ENCODE peak calls at places on chromosomes 13 and 19, in ten cellular contexts. Q, G, H, L, F, M, R, S, W and N are unnamed samples.

GRCh38 chr13:108769213-108770070 is 140.0 kb downstream of the MYO16 start:
- DNase-seq in Q (peak), G (no peak), H (no peak), L (no peak), F (no peak), M (no peak), R (no peak), S (no peak), W (peak), N (peak)

GRCh38 chr19:57078802-57079201 is 41.0 kb upstream of the USP29 start:
- DNase-seq in Q (no peak), G (no peak), H (no peak), L (no peak), F (no peak), M (no peak), R (no peak), S (no peak), W (no peak), N (no peak)

GRCh38 chr13:31530883-31531282 is 208.4 kb upstream of the RXFP2 start:
- DNase-seq in Q (no peak), G (no peak), H (no peak), L (no peak), F (no peak), M (no peak), R (no peak), S (no peak), W (no peak), N (no peak)

GRCh38 chr13:24630851-24631341 is 49.3 kb upstream of the ATP12A start:
- DNase-seq in Q (no peak), G (peak), H (no peak), L (peak), F (peak), M (no peak), R (peak), S (peak), W (peak), N (no peak)

GRCh38 chr13:108927615-108928014 is 298.2 kb downstream of the MYO16 start:
- DNase-seq in Q (no peak), G (no peak), H (no peak), L (no peak), F (no peak), M (no peak), R (no peak), S (no peak), W (no peak), N (no peak)

GRCh38 chr13:46489586-46490023 is 63.4 kb upstream of the LRCH1 start:
- DNase-seq in Q (peak), G (peak), H (no peak), L (peak), F (peak), M (no peak), R (peak), S (peak), W (peak), N (no peak)

GRCh38 chr13:27599096-27599495 is 21.2 kb downstream of the LNX2 start:
- DNase-seq in Q (no peak), G (no peak), H (no peak), L (no peak), F (no peak), M (no peak), R (no peak), S (no peak), W (no peak), N (no peak)

GRCh38 chr19:39131255-39131755 is 5.7 kb downstream of the PAK4 start:
- DNase-seq in Q (peak), G (no peak), H (no peak), L (no peak), F (no peak), M (no peak), R (peak), S (no peak), W (no peak), N (no peak)

GRCh38 chr13:106507560-106508274 is 27.7 kb downstream of the EFNB2 start:
- DNase-seq in Q (peak), G (peak), H (no peak), L (peak), F (peak), M (peak), R (peak), S (peak), W (peak), N (no peak)

GRCh38 chr19:55393362-55393761 is 7.6 kb downstream of the RPL28 start:
- DNase-seq in Q (no peak), G (no peak), H (no peak), L (no peak), F (no peak), M (no peak), R (no peak), S (no peak), W (no peak), N (no peak)

GRCh38 chr19:29587518-29587986 is 18.5 kb upstream of the POP4 start:
- DNase-seq in Q (no peak), G (no peak), H (no peak), L (peak), F (no peak), M (peak), R (peak), S (peak), W (no peak), N (peak)

GRCh38 chr13:73351730-73352129 is 292.9 kb downstream of the KLF5 start:
- DNase-seq in Q (no peak), G (no peak), H (no peak), L (no peak), F (no peak), M (no peak), R (no peak), S (no peak), W (no peak), N (no peak)

GRCh38 chr13:106721599-106721998 is 153.7 kb upstream of the ARGLU1 start:
- DNase-seq in Q (no peak), G (no peak), H (no peak), L (no peak), F (no peak), M (no peak), R (no peak), S (no peak), W (no peak), N (no peak)

GRCh38 chr13:40116008-40116407 is 460.5 kb downstream of the COG6 start:
- DNase-seq in Q (peak), G (peak), H (no peak), L (peak), F (peak), M (peak), R (peak), S (peak), W (peak), N (no peak)

GRCh38 chr19:44949550-44949949 is 3.7 kb downstream of the APOC2 start:
- DNase-seq in Q (no peak), G (no peak), H (no peak), L (no peak), F (no peak), M (no peak), R (no peak), S (no peak), W (no peak), N (no peak)

GRCh38 chr19:44948237-44948636 is 2.4 kb downstream of the APOC2 start:
- DNase-seq in Q (no peak), G (no peak), H (no peak), L (no peak), F (no peak), M (no peak), R (no peak), S (no peak), W (no peak), N (no peak)

GRCh38 chr19:44954278-44954648 is 917 bp upstream of the CLPTM1 start:
- DNase-seq in Q (no peak), G (no peak), H (no peak), L (no peak), F (no peak), M (no peak), R (no peak), S (no peak), W (no peak), N (no peak)

GRCh38 chr19:44948763-44949374 is 3.0 kb downstream of the APOC2 start:
- DNase-seq in Q (no peak), G (no peak), H (no peak), L (peak), F (no peak), M (no peak), R (peak), S (peak), W (peak), N (no peak)

DNA sequence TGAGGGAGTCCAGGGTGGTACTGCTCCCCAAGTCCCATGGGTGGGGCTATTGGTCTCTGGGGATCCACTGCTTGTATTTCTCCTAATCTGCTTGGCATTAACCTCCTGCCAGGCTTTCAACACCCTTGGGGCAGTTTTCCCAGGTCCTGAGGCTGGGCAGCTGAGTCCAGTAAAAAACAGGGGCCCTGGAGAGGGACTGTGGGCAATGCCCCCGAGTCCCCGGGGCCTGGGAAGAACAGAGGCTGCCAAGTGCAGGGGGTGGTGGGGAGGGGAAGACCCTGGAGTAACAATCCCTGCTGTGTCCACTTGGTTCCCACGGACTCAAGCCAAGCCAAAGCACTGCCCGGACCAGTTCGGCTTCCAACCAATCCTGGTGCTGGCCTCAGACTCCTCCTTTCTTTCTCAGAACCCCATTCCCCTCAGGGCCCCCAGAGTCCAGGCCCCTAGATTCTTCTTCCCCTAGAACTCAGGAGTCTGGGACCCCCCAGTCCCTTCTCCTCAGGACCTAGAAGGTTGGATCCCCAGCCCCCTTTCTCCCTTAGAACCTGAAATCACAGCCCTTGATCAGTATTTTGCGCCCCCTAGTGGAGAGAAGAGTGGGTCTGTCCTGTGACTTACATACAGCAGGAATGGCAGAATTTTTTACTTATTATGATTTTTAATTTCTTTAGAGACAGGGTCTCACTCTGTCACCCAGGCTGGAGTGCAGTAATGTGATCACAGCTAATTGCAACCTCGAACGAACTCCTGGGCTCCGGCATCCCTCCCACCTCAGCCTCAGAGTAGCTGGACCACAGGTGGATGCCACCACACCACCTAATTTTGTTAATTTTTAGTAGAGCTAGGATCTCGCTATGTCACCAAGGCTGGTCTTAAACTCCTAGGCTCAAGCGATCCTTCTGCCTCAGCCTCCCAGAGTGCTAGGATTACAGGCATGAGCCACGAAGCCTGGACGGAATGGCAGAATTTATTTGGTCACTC is 3.7 kb upstream of the CLPTM1 start:
- DNase-seq in Q (peak), G (peak), H (no peak), L (peak), F (peak), M (peak), R (peak), S (peak), W (peak), N (peak)
- H3K4me3 ChIP-seq in Q (no peak), G (no peak), H (no peak), L (no peak), F (no peak), M (no peak), R (no peak), S (no peak), W (peak), N (no peak)

GRCh38 chr19:4181053-4181508 is 1.3 kb downstream of the SIRT6 start:
- DNase-seq in Q (no peak), G (no peak), H (no peak), L (no peak), F (no peak), M (no peak), R (no peak), S (peak), W (no peak), N (peak)
- H3K4me3 ChIP-seq in Q (peak), G (no peak), H (peak), L (peak), F (no peak), M (peak), R (no peak), S (peak), W (no peak), N (peak)

DNA sequence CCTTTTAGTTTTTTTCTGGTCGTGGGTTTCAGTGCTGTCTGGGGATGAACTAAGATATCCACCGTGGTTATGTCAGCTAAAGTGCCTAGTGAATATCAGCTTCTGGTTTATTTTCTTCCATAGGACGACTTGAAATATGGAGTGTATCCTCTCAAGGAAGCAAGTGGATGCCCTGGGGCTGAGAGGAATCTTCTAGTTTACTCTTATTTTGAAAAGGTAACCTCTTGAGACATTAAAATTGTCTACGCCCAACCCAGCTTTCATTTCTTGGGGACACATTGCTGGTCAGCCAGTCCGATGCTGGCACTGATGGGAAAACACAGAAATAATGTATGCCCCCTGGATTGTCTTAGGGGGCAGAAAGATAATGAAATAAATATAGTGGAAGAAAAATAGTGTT is 1.6 kb downstream of the ZNF431 start:
- DNase-seq in Q (no peak), G (no peak), H (no peak), L (no peak), F (no peak), M (no peak), R (no peak), S (no peak), W (no peak), N (no peak)
- H3K4me3 ChIP-seq in Q (no peak), G (no peak), H (no peak), L (no peak), F (no peak), M (no peak), R (no peak), S (peak), W (no peak), N (no peak)

GRCh38 chr13:79589605-79590511 is 108.9 kb downstream of the NDFIP2 start:
- DNase-seq in Q (peak), G (no peak), H (no peak), L (peak), F (peak), M (peak), R (peak), S (peak), W (no peak), N (no peak)
- H3K4me3 ChIP-seq in Q (peak), G (no peak), H (no peak), L (peak), F (no peak), M (no peak), R (no peak), S (peak), W (no peak), N (no peak)

GRCh38 chr19:11142528-11143171 is 12.9 kb downstream of the SPC24 start:
- DNase-seq in Q (peak), G (peak), H (peak), L (peak), F (peak), M (no peak), R (peak), S (peak), W (peak), N (no peak)
- H3K4me3 ChIP-seq in Q (peak), G (no peak), H (peak), L (peak), F (peak), M (no peak), R (no peak), S (peak), W (peak), N (no peak)

GRCh38 chr19:17451820-17452219 is 3.4 kb upstream of the TMEM221 start:
- DNase-seq in Q (no peak), G (no peak), H (no peak), L (no peak), F (no peak), M (no peak), R (no peak), S (no peak), W (no peak), N (no peak)
- H3K4me3 ChIP-seq in Q (no peak), G (no peak), H (no peak), L (no peak), F (no peak), M (no peak), R (no peak), S (no peak), W (no peak), N (no peak)

GRCh38 chr19:53872762-53873161 is 5.1 kb downstream of the MYADM start:
- DNase-seq in Q (no peak), G (no peak), H (no peak), L (no peak), F (no peak), M (no peak), R (no peak), S (no peak), W (no peak), N (no peak)

GRCh38 chr19:53871448-53871847 is 3.8 kb downstream of the MYADM start:
- DNase-seq in Q (no peak), G (no peak), H (no peak), L (no peak), F (no peak), M (no peak), R (no peak), S (no peak), W (no peak), N (no peak)

GRCh38 chr19:53874384-53874995 is 6.8 kb downstream of the MYADM start:
- DNase-seq in Q (no peak), G (no peak), H (no peak), L (no peak), F (no peak), M (no peak), R (no peak), S (no peak), W (no peak), N (no peak)

GRCh38 chr19:53875602-53876340 is 6.2 kb upstream of the PRKCG start:
- DNase-seq in Q (no peak), G (no peak), H (no peak), L (no peak), F (no peak), M (no peak), R (no peak), S (no peak), W (no peak), N (no peak)

DNA sequence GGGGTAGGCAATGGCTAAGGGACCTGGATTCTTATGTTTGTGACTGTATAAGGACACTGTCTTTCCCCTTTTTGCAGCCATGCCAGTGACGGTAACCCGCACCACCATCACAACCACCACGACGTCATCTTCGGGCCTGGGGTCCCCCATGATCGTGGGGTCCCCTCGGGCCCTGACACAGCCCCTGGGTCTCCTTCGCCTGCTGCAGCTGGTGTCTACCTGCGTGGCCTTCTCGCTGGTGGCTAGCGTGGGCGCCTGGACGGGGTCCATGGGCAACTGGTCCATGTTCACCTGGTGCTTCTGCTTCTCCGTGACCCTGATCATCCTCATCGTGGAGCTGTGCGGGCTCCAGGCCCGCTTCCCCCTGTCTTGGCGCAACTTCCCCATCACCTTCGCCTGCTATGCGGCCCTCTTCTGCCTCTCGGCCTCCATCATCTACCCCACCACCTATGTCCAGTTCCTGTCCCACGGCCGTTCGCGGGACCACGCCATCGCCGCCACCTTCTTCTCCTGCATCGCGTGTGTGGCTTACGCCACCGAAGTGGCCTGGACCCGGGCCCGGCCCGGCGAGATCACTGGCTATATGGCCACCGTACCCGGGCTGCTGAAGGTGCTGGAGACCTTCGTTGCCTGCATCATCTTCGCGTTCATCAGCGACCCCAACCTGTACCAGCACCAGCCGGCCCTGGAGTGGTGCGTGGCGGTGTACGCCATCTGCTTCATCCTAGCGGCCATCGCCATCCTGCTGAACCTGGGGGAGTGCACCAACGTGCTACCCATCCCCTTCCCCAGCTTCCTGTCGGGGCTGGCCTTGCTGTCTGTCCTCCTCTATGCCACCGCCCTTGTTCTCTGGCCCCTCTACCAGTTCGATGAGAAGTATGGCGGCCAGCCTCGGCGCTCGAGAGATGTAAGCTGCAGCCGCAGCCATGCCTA is 6.0 kb downstream of the MYADM start:
- DNase-seq in Q (no peak), G (no peak), H (no peak), L (no peak), F (no peak), M (no peak), R (no peak), S (no peak), W (no peak), N (no peak)
- H3K4me3 ChIP-seq in Q (no peak), G (no peak), H (no peak), L (no peak), F (no peak), M (no peak), R (no peak), S (no peak), W (no peak), N (no peak)

GRCh38 chr19:41785653-41786052 is 10.7 kb upstream of the CEACAM3 start:
- DNase-seq in Q (peak), G (peak), H (peak), L (peak), F (peak), M (peak), R (peak), S (peak), W (peak), N (peak)

GRCh38 chr19:41784337-41785239 is 11.8 kb upstream of the CEACAM3 start:
- DNase-seq in Q (no peak), G (no peak), H (no peak), L (no peak), F (no peak), M (peak), R (no peak), S (no peak), W (no peak), N (no peak)
- H3K4me3 ChIP-seq in Q (no peak), G (no peak), H (no peak), L (no peak), F (no peak), M (no peak), R (no peak), S (no peak), W (no peak), N (no peak)